ENCODE peak calls at places on chromosomes 7 and 10, in eight cellular contexts. Y, R, T, M, Q, N, E and H are unnamed samples.

GRCh38 chr7:12595148-12595547 is 24.6 kb downstream of the SCIN start:
- DNase-seq in Y (no peak), R (no peak), T (no peak), M (no peak), Q (no peak), N (no peak), E (no peak), H (no peak)

GRCh38 chr10:103703941-103704919 is 151.1 kb downstream of the SH3PXD2A start:
- DNase-seq in Y (no peak), R (no peak), T (no peak), M (peak), Q (no peak), N (no peak), E (no peak), H (no peak)

GRCh38 chr10:133457100-133457841 is 3.5 kb downstream of the SCART1 start:
- DNase-seq in Y (no peak), R (no peak), T (no peak), M (no peak), Q (no peak), N (no peak), E (no peak), H (no peak)

GRCh38 chr7:40058027-40058426 is 76.4 kb downstream of the MPLKIP start:
- DNase-seq in Y (no peak), R (no peak), T (no peak), M (no peak), Q (no peak), N (no peak), E (no peak), H (no peak)

GRCh38 chr7:23458044-23458443 is 12.2 kb downstream of the IGF2BP3 start:
- DNase-seq in Y (no peak), R (no peak), T (no peak), M (no peak), Q (no peak), N (no peak), E (no peak), H (no peak)

GRCh38 chr7:142488842-142489241 is 231.0 kb upstream of the PRSS58 start:
- DNase-seq in Y (no peak), R (no peak), T (no peak), M (no peak), Q (no peak), N (no peak), E (no peak), H (no peak)

GRCh38 chr10:14565199-14565598 is 209.5 kb downstream of the FAM107B start:
- DNase-seq in Y (no peak), R (no peak), T (no peak), M (no peak), Q (no peak), N (no peak), E (no peak), H (no peak)

GRCh38 chr7:43674559-43675436 is 54.5 kb downstream of the COA1 start:
- DNase-seq in Y (no peak), R (peak), T (no peak), M (no peak), Q (no peak), N (no peak), E (no peak), H (no peak)

GRCh38 chr7:137757146-137757925 is 89.4 kb downstream of the DGKI start:
- DNase-seq in Y (no peak), R (no peak), T (no peak), M (no peak), Q (no peak), N (no peak), E (no peak), H (no peak)

GRCh38 chr7:122887198-122887597 is 938 bp upstream of the CADPS2 start:
- DNase-seq in Y (peak), R (peak), T (no peak), M (no peak), Q (peak), N (peak), E (no peak), H (no peak)

GRCh38 chr7:142384508-142384922 is 126.7 kb upstream of the PRSS58 start:
- DNase-seq in Y (no peak), R (no peak), T (peak), M (no peak), Q (no peak), N (no peak), E (peak), H (peak)

GRCh38 chr10:78260675-78261074 is 227.0 kb downstream of the RPS24 start:
- DNase-seq in Y (no peak), R (no peak), T (no peak), M (no peak), Q (no peak), N (no peak), E (no peak), H (no peak)

GRCh38 chr7:104152468-104152867 is 55.3 kb downstream of the ORC5 start:
- DNase-seq in Y (no peak), R (no peak), T (no peak), M (no peak), Q (no peak), N (no peak), E (no peak), H (no peak)

GRCh38 chr10:34124522-34125035 is 690.5 kb downstream of the PARD3 start:
- DNase-seq in Y (no peak), R (no peak), T (no peak), M (peak), Q (no peak), N (no peak), E (no peak), H (no peak)

GRCh38 chr7:28055161-28055544 is 125.4 kb downstream of the JAZF1 start:
- DNase-seq in Y (no peak), R (no peak), T (no peak), M (no peak), Q (no peak), N (no peak), E (no peak), H (no peak)

GRCh38 chr7:27647052-27647451 is 15.6 kb downstream of the HIBADH start:
- DNase-seq in Y (no peak), R (no peak), T (no peak), M (no peak), Q (no peak), N (no peak), E (no peak), H (no peak)

GRCh38 chr10:112783653-112784426 is 166.2 kb upstream of the TCF7L2 start:
- DNase-seq in Y (no peak), R (no peak), T (no peak), M (peak), Q (no peak), N (peak), E (no peak), H (no peak)

GRCh38 chr10:49161411-49161997 is 26.7 kb downstream of the TMEM273 start:
- DNase-seq in Y (no peak), R (peak), T (no peak), M (no peak), Q (no peak), N (peak), E (no peak), H (no peak)

GRCh38 chr7:112160130-112160770 is 45.9 kb downstream of the DOCK4 start:
- DNase-seq in Y (no peak), R (no peak), T (no peak), M (no peak), Q (no peak), N (peak), E (no peak), H (no peak)

GRCh38 chr7:138233189-138233588 is 156.9 kb downstream of the AKR1D1 start:
- DNase-seq in Y (no peak), R (no peak), T (no peak), M (no peak), Q (no peak), N (no peak), E (no peak), H (no peak)

GRCh38 chr10:5064656-5065055 is 29.6 kb upstream of the AKR1C3 start:
- DNase-seq in Y (no peak), R (no peak), T (no peak), M (no peak), Q (no peak), N (no peak), E (no peak), H (no peak)

GRCh38 chr10:119669975-119670640 is 18.9 kb downstream of the BAG3 start:
- DNase-seq in Y (no peak), R (no peak), T (no peak), M (no peak), Q (no peak), N (no peak), E (no peak), H (no peak)